ENCODE peak calls at places on chromosomes 6 and 20, in six cellular contexts. N is HepG2, J is K562, R is GM12891, M is H1, S is GM12878. Q is an unnamed sample.

GRCh38 chr6:109102762-109103161 is 7.5 kb downstream of the CEP57L1 start:
- DNase-seq in N (no peak), J (peak; percentile 17), R (no peak), M (no peak), S (no peak), Q (no peak)

GRCh38 chr6:121765060-121765459 is 329.6 kb downstream of the GJA1 start:
- DNase-seq in N (no peak), J (no peak), R (no peak), M (no peak), S (no peak), Q (no peak)

GRCh38 chr6:68774843-68775242 is 139.8 kb downstream of the ADGRB3 start:
- DNase-seq in N (no peak), J (no peak), R (no peak), M (no peak), S (no peak), Q (no peak)

GRCh38 chr20:15039088-15039762 is 701.8 kb upstream of the FLRT3 start:
- DNase-seq in N (no peak), J (no peak), R (no peak), M (no peak), S (no peak), Q (no peak)

GRCh38 chr20:5722927-5723326 is 27.3 kb upstream of the SHLD1 start:
- DNase-seq in N (no peak), J (no peak), R (no peak), M (no peak), S (no peak), Q (no peak)

GRCh38 chr20:13858496-13859270 is 73.9 kb downstream of the NDUFAF5 start:
- DNase-seq in N (no peak), J (no peak), R (no peak), M (no peak), S (no peak), Q (no peak)

GRCh38 chr6:30842754-30843610 is 41.3 kb upstream of the DDR1 start:
- DNase-seq in N (no peak), J (no peak), R (no peak), M (no peak), S (no peak), Q (no peak)

GRCh38 chr6:92989656-92990055 is 429.7 kb downstream of the EPHA7 start:
- DNase-seq in N (no peak), J (no peak), R (no peak), M (no peak), S (no peak), Q (no peak)

GRCh38 chr6:54191460-54191859 is 80.2 kb downstream of the MLIP start:
- DNase-seq in N (no peak), J (no peak), R (no peak), M (no peak), S (no peak), Q (no peak)

GRCh38 chr20:34538671-34539123 is 19.8 kb upstream of the MAP1LC3A start:
- DNase-seq in N (peak; percentile 61), J (peak; percentile 80), R (peak; percentile 44), M (no peak), S (no peak), Q (no peak)

GRCh38 chr20:63756648-63756991 is 17.0 kb downstream of the SLC2A4RG start:
- DNase-seq in N (no peak), J (no peak), R (no peak), M (no peak), S (no peak), Q (no peak)

GRCh38 chr20:50323209-50323608 is 132.6 kb downstream of the CEBPB start:
- DNase-seq in N (no peak), J (no peak), R (no peak), M (no peak), S (no peak), Q (no peak)

GRCh38 chr6:30814137-30815084 is 69.9 kb upstream of the DDR1 start:
- DNase-seq in N (no peak), J (peak; percentile 60), R (no peak), M (no peak), S (no peak), Q (no peak)

GRCh38 chr6:43859213-43859612 is 89.2 kb downstream of the VEGFA start:
- DNase-seq in N (no peak), J (no peak), R (no peak), M (no peak), S (no peak), Q (no peak)

GRCh38 chr6:122558027-122558426 is 52.2 kb upstream of the PKIB start:
- DNase-seq in N (no peak), J (no peak), R (no peak), M (no peak), S (no peak), Q (no peak)

GRCh38 chr6:127146935-127147334 is 28.5 kb downstream of the RSPO3 start:
- DNase-seq in N (no peak), J (no peak), R (no peak), M (peak; percentile 10), S (no peak), Q (no peak)

GRCh38 chr6:2509746-2510145 is 241.0 kb downstream of the MYLK4 start:
- DNase-seq in N (no peak), J (no peak), R (no peak), M (no peak), S (no peak), Q (no peak)

GRCh38 chr20:61874421-61875068 is 191.1 kb downstream of the TAF4 start:
- DNase-seq in N (peak; percentile 25), J (peak; percentile 32), R (no peak), M (peak; percentile 36), S (no peak), Q (no peak)

GRCh38 chr6:4091926-4092325 is 13.0 kb upstream of the FAM217A start:
- DNase-seq in N (no peak), J (no peak), R (no peak), M (no peak), S (no peak), Q (no peak)

GRCh38 chr20:33388268-33388667 is 13.1 kb downstream of the CDK5RAP1 start:
- DNase-seq in N (no peak), J (no peak), R (no peak), M (no peak), S (no peak), Q (no peak)

GRCh38 chr6:84788689-84789088 is 24.3 kb upstream of the TBX18 start:
- DNase-seq in N (no peak), J (no peak), R (no peak), M (no peak), S (no peak), Q (no peak)

GRCh38 chr20:50110141-50111047 is 2.6 kb downstream of the UBE2V1 start:
- DNase-seq in N (peak; percentile 45), J (no peak), R (no peak), M (no peak), S (peak; percentile 52), Q (no peak)

GRCh38 chr6:12836009-12836408 is 119.4 kb downstream of the PHACTR1 start:
- DNase-seq in N (no peak), J (no peak), R (no peak), M (no peak), S (no peak), Q (no peak)

GRCh38 chr6:137766596-137767370 is 100.3 kb upstream of the TNFAIP3 start:
- DNase-seq in N (no peak), J (no peak), R (no peak), M (no peak), S (no peak), Q (no peak)

GRCh38 chr6:37004044-37004984 is 1.1 kb upstream of the FGD2 start:
- DNase-seq in N (no peak), J (no peak), R (no peak), M (no peak), S (no peak), Q (no peak)

GRCh38 chr6:125899726-125900182 is 56.8 kb upstream of the HINT3 start:
- DNase-seq in N (peak; percentile 86), J (no peak), R (no peak), M (no peak), S (no peak), Q (no peak)
- TF ChIP-seq POLR2A in N (peak; percentile 56), J (no peak), R (no peak), M (no peak), S (no peak), Q (no peak)

DNA sequence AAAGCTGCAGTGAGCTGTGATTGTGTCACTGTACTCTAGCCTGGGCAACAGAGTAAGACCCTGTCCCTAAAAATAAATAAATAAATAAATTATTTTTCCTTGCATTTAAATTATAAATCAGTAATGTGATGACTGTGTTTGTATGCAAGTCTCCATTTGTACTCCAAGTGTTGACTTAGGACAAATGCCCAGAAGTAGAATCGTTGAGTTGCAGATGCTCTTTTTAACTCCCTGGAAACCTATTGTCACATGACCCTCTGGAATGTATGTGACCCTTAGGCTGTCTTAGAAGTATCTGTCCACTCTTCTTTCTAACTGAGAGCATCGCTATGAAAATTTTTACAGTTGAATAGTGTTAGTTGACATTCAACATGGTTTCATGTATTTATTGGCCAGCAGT is 18.8 kb downstream of the OR2A4 start:
- DNase-seq in N (no peak), J (no peak), R (no peak), M (no peak), S (no peak), Q (no peak)
- TF ChIP-seq TAF1 in N (no peak), J (no peak), R (no peak), M (no peak), S (no peak), Q (no peak)

GRCh38 chr6:25990172-25990873 is 27.7 kb downstream of the TRIM38 start:
- DNase-seq in N (no peak), J (no peak), R (no peak), M (no peak), S (no peak), Q (no peak)

GRCh38 chr6:25993038-25993684 is 30.6 kb downstream of the TRIM38 start:
- DNase-seq in N (no peak), J (no peak), R (no peak), M (no peak), S (no peak), Q (no peak)

GRCh38 chr6:25992413-25993037 is 29.9 kb downstream of the TRIM38 start:
- DNase-seq in N (peak; percentile 93), J (peak; percentile 95), R (peak; percentile 71), M (peak; percentile 82), S (peak; percentile 73), Q (peak; percentile 79)

GRCh38 chr6:25995507-25995906 is 32.9 kb downstream of the TRIM38 start:
- DNase-seq in N (no peak), J (no peak), R (no peak), M (no peak), S (no peak), Q (no peak)

GRCh38 chr6:25991785-25992412 is 29.3 kb downstream of the TRIM38 start:
- DNase-seq in N (peak; percentile 64), J (peak; percentile 74), R (peak; percentile 36), M (peak; percentile 10), S (peak; percentile 48), Q (peak; percentile 27)
- TF ChIP-seq POLR2AphosphoS5 in N (no peak), J (peak; percentile 43), R (peak; percentile 53), M (no peak), S (peak; percentile 3), Q (no peak)

DNA sequence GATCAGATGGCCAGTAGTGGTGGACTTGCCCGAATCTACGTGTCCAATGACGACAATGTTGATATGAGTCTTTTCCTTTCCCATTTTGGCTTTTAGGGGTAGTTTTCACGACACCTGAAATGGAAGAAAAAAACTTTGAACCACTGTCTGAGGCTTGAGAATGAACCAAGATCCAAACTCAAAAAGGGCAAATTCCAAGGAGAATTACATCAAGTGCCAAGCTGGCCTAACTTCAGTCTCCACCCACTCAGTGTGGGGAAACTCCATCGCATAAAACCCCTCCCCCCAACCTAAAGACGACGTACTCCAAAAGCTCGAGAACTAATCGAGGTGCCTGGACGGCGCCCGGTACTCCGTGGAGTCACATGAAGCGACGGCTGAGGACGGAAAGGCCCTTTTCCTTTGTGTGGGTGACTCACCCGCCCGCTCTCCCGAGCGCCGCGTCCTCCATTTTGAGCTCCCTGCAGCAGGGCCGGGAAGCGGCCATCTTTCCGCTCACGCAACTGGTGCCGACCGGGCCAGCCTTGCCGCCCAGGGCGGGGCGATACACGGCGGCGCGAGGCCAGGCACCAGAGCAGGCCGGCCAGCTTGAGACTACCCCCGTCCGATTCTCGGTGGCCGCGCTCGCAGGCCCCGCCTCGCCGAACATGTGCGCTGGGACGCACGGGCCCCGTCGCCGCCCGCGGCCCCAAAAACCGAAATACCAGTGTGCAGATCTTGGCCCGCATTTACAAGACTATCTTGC is 717 bp downstream of the EEF1A1 start:
- DNase-seq in N (peak; percentile 59), J (peak; percentile 71), R (no peak), M (no peak), S (no peak), Q (peak; percentile 31)
- TF ChIP-seq POLR2A in N (peak; percentile 72), J (no peak), R (peak; percentile 87), M (peak; percentile 84), S (peak; percentile 88), Q (peak; percentile 79)

Q was measured in GM12892.